ENCODE peak calls at places on chromosomes 4 and X, in six cellular contexts. H is K562, E is HepG2, M is adrenal gland, W is breast epithelium, I is heart left ventricle. G is an unnamed sample.

GRCh38 chrX:134374294-134374693 is 85.7 kb upstream of the HPRT1 start:
- DNase-seq in H (no peak), E (no peak), M (no peak), W (no peak), I (no peak), G (no peak)

GRCh38 chr4:145851516-145852201 is 87.0 kb downstream of the ZNF827 start:
- DNase-seq in H (no peak), E (no peak), M (no peak), W (no peak), I (no peak), G (no peak)

GRCh38 chrX:108304210-108304609 is 134.0 kb downstream of the COL4A6 start:
- DNase-seq in H (peak; percentile 18), E (no peak), M (no peak), W (no peak), I (no peak), G (no peak)

GRCh38 chr4:24179201-24179840 is 289.5 kb upstream of the PPARGC1A start:
- DNase-seq in H (no peak), E (no peak), M (no peak), W (no peak), I (no peak), G (no peak)

GRCh38 chrX:15744181-15744867 is 6.3 kb downstream of the CA5B start:
- DNase-seq in H (no peak), E (peak; percentile 90), M (peak; percentile 78), W (no peak), I (peak; percentile 11), G (no peak)

GRCh38 chr4:53747401-53747800 is 156.1 kb upstream of the LNX1 start:
- DNase-seq in H (no peak), E (no peak), M (no peak), W (no peak), I (no peak), G (no peak)

GRCh38 chrX:80812176-80812575 is 2.5 kb upstream of the BRWD3 start:
- DNase-seq in H (no peak), E (peak; percentile 18), M (peak; percentile 23), W (no peak), I (peak; percentile 11), G (no peak)

GRCh38 chr4:104015680-104016079 is 295.9 kb upstream of the TACR3 start:
- DNase-seq in H (no peak), E (peak; percentile 7), M (no peak), W (no peak), I (no peak), G (no peak)

GRCh38 chrX:50157545-50158125 is 43.2 kb downstream of the AKAP4 start:
- DNase-seq in H (no peak), E (no peak), M (peak; percentile 25), W (no peak), I (no peak), G (no peak)

GRCh38 chrX:50049228-50049627 is 126.8 kb downstream of the CLCN5 start:
- DNase-seq in H (no peak), E (no peak), M (no peak), W (no peak), I (no peak), G (no peak)

GRCh38 chrX:153381684-153382532 is 19.2 kb downstream of the PNMA6E start:
- DNase-seq in H (peak; percentile 72), E (peak; percentile 59), M (peak; percentile 87), W (no peak), I (no peak), G (no peak)

GRCh38 chr4:144582105-144582850 is 63.7 kb upstream of the HHIP start:
- DNase-seq in H (no peak), E (no peak), M (no peak), W (no peak), I (no peak), G (no peak)

GRCh38 chrX:41457618-41458192 is 10.6 kb downstream of the NYX start:
- DNase-seq in H (no peak), E (no peak), M (no peak), W (no peak), I (no peak), G (no peak)

GRCh38 chr4:99166544-99166943 is 22.4 kb upstream of the ADH4 start:
- DNase-seq in H (no peak), E (peak; percentile 14), M (no peak), W (no peak), I (no peak), G (no peak)

GRCh38 chrX:74232859-74233258 is 71.1 kb upstream of the ZCCHC13 start:
- DNase-seq in H (no peak), E (peak; percentile 27), M (no peak), W (no peak), I (no peak), G (no peak)

GRCh38 chr4:186537843-186538521 is 17.4 kb downstream of the MTNR1A start:
- DNase-seq in H (peak; percentile 80), E (no peak), M (no peak), W (no peak), I (no peak), G (no peak)

GRCh38 chrX:139121616-139122286 is 408.8 kb upstream of the F9 start:
- DNase-seq in H (no peak), E (no peak), M (no peak), W (no peak), I (no peak), G (no peak)

GRCh38 chrX:12137982-12138365 is 299 bp upstream of the FRMPD4 start:
- DNase-seq in H (no peak), E (no peak), M (no peak), W (no peak), I (no peak), G (no peak)

GRCh38 chr4:42965326-42965725 is 72.8 kb downstream of the GRXCR1 start:
- DNase-seq in H (no peak), E (no peak), M (no peak), W (no peak), I (no peak), G (no peak)

GRCh38 chr4:47383829-47384427 is 79.6 kb downstream of the COMMD8 start:
- DNase-seq in H (peak; percentile 23), E (peak; percentile 7), M (no peak), W (no peak), I (no peak), G (no peak)

GRCh38 chrX:128816919-128817318 is 706.4 kb downstream of the SMARCA1 start:
- DNase-seq in H (peak; percentile 2), E (peak; percentile 22), M (no peak), W (no peak), I (no peak), G (no peak)

GRCh38 chr4:89588366-89588765 is 248.6 kb downstream of the SNCA start:
- DNase-seq in H (no peak), E (no peak), M (no peak), W (no peak), I (no peak), G (no peak)
- TF ChIP-seq POLR2A in H (no peak), E (no peak), M (no peak), W (no peak), I (no peak), G (no peak)

DNA sequence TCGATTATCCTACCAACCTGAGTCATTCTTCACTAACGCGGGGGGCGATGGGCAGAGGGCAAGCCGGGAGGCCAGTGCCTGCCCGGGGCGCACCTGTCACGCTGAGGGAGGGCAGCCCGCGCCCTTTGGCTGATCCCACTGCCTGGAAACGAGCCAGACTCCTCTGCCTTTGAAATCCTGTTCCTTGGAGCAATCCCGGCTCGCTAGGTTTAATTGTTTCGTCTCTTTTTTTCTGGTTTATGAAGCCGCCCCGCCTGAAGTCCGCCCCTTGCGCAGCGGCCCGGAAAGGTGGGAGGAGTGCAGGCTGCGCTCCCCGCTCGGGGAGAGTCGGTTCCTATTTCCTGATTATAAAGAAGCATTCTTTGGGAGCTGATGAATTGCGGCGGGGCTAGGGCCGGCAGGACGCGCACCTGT is 484.2 kb downstream of the BCOR start:
- DNase-seq in H (no peak), E (no peak), M (peak; percentile 46), W (peak; percentile 52), I (peak; percentile 41), G (no peak)
- TF ChIP-seq POLR2A in H (no peak), E (no peak), M (no peak), W (no peak), I (no peak), G (no peak)

GRCh38 chrX:68398286-68398685 is 35.0 kb downstream of the OPHN1 start:
- DNase-seq in H (no peak), E (no peak), M (no peak), W (no peak), I (no peak), G (no peak)

GRCh38 chrX:68409154-68409553 is 24.1 kb downstream of the OPHN1 start:
- DNase-seq in H (no peak), E (no peak), M (no peak), W (no peak), I (no peak), G (no peak)

GRCh38 chrX:68403060-68403459 is 30.2 kb downstream of the OPHN1 start:
- DNase-seq in H (no peak), E (no peak), M (no peak), W (no peak), I (no peak), G (no peak)

GRCh38 chrX:68402094-68402493 is 31.2 kb downstream of the OPHN1 start:
- DNase-seq in H (no peak), E (no peak), M (no peak), W (no peak), I (no peak), G (no peak)

DNA sequence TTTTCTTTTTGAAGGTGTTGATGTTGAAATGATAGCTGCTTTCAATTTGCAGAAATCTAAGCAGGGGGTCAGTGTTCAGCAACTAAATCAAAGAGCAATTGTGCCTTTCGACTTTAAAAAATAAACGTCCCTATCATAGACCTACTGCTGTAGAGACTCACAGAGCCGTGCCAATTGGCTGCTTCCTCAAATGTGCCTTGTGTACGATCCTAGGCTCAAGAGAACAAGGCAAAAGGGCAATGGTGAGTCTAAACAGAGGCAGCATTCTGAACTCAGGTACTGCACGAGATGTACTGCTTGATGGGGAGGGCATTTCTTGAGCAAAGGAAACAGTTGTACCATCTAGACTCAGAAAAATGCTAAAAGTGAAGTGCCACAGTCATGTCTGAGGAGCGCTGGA is 29.8 kb downstream of the OPHN1 start:
- DNase-seq in H (no peak), E (no peak), M (no peak), W (no peak), I (no peak), G (no peak)
- TF ChIP-seq POLR2A in H (no peak), E (no peak), M (no peak), W (no peak), I (no peak), G (no peak)

GRCh38 chr4:122232633-122233032 is 80.5 kb downstream of the BLTP1 start:
- DNase-seq in H (no peak), E (no peak), M (no peak), W (no peak), I (no peak), G (no peak)

GRCh38 chr4:122229857-122230256 is 77.7 kb downstream of the BLTP1 start:
- DNase-seq in H (no peak), E (no peak), M (no peak), W (no peak), I (no peak), G (no peak)

GRCh38 chr4:122224348-122224747 is 72.2 kb downstream of the BLTP1 start:
- DNase-seq in H (peak; percentile 11), E (no peak), M (no peak), W (no peak), I (no peak), G (no peak)

GRCh38 chr4:122221322-122221721 is 69.2 kb downstream of the BLTP1 start:
- DNase-seq in H (no peak), E (no peak), M (no peak), W (no peak), I (no peak), G (no peak)

DNA sequence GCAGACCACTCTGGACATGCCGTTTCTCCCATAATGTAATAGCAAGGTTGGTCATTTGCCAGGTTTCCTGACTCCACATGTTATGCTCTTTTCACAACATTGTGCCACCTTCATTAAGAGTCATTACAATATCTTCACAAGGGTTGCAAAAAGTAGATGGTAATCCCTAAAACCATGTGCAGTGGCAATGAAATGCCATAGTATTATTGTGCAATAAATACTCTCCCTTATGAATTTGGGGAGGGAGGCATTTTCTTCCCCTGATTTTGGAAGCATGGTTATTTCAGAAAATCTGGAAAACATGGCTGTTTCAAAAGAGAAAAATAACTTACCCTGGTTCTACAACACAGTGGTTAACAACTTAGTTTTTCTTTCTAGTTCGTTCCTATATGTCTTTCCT is 75.1 kb downstream of the BLTP1 start:
- DNase-seq in H (no peak), E (no peak), M (no peak), W (no peak), I (no peak), G (no peak)
- TF ChIP-seq POLR2A in H (no peak), E (no peak), M (no peak), W (no peak), I (no peak), G (no peak)